ENCODE peak calls at places on chromosomes 5 and 9, in four cellular contexts. One of them, this sample, is unnamed.
A peak's percentile ranks its signal among the peaks of the same experiment; 100 is the strongest.

GRCh38 chr5:151671979-151672378 is 14.7 kb downstream of the SPARC start:
- DNase-seq in T-helper 9 cell: no peak
- DNase-seq in RWPE1: no peak
- DNase-seq in uterus: no peak
- DNase-seq in this sample: peak; percentile 63

GRCh38 chr5:88689662-88690351 is 193.2 kb downstream of the MEF2C start:
- DNase-seq in T-helper 9 cell: no peak
- DNase-seq in RWPE1: no peak
- DNase-seq in uterus: no peak
- DNase-seq in this sample: no peak

GRCh38 chr5:107985144-107985543 is 314.4 kb upstream of the EFNA5 start:
- DNase-seq in T-helper 9 cell: no peak
- DNase-seq in RWPE1: no peak
- DNase-seq in uterus: no peak
- DNase-seq in this sample: no peak

GRCh38 chr5:21063146-21063545 is 1075.1 kb upstream of the CDH18 start:
- DNase-seq in T-helper 9 cell: no peak
- DNase-seq in RWPE1: no peak
- DNase-seq in uterus: no peak
- DNase-seq in this sample: no peak

GRCh38 chr5:30502277-30502676 is 691.2 kb upstream of the CDH6 start:
- DNase-seq in T-helper 9 cell: no peak
- DNase-seq in RWPE1: peak; percentile 13
- DNase-seq in uterus: no peak
- DNase-seq in this sample: peak; percentile 52

GRCh38 chr5:32278403-32278802 is 34.3 kb downstream of the MTMR12 start:
- DNase-seq in T-helper 9 cell: no peak
- DNase-seq in RWPE1: no peak
- DNase-seq in uterus: no peak
- DNase-seq in this sample: peak; percentile 82

GRCh38 chr5:172010278-172010677 is 3.8 kb upstream of the FBXW11 start:
- DNase-seq in T-helper 9 cell: no peak
- DNase-seq in RWPE1: no peak
- DNase-seq in uterus: no peak
- DNase-seq in this sample: no peak

GRCh38 chr9:122265265-122265900 is 701 bp downstream of the MRRF start:
- DNase-seq in T-helper 9 cell: peak; percentile 2
- DNase-seq in RWPE1: no peak
- DNase-seq in uterus: no peak
- DNase-seq in this sample: peak; percentile 6

GRCh38 chr5:139461698-139462097 is 845 bp downstream of the ECSCR start:
- DNase-seq in T-helper 9 cell: no peak
- DNase-seq in RWPE1: no peak
- DNase-seq in uterus: no peak
- DNase-seq in this sample: peak; percentile 79

This sample was measured in IMR-90.